ENCODE peak calls at places on chromosomes 11 and 22, in eight cellular contexts. One of them, this sample, is unnamed.

GRCh38 chr11:131351848-131352247 is 18.6 kb upstream of the NTM start:
- DNase-seq in NCI-H82: no peak
- DNase-seq in progenitor cell of endocrine pancreas: no peak
- DNase-seq in EL: no peak
- DNase-seq in AG20443: no peak
- DNase-seq in left ventricle myocardium inferior: no peak
- DNase-seq in NCI-H1436: no peak
- DNase-seq in A549: no peak
- DNase-seq in this sample: no peak

GRCh38 chr11:78212586-78213371 is 24.1 kb downstream of the USP35 start:
- DNase-seq in left ventricle myocardium inferior: peak; percentile 9
- DNase-seq in NCI-H82: no peak
- DNase-seq in NCI-H1436: no peak
- DNase-seq in A549: no peak
- DNase-seq in progenitor cell of endocrine pancreas: no peak
- DNase-seq in AG20443: peak; percentile 51
- DNase-seq in EL: no peak
- DNase-seq in this sample: no peak

GRCh38 chr22:40215266-40215665 is 37.5 kb downstream of the TNRC6B start:
- DNase-seq in A549: no peak
- DNase-seq in NCI-H1436: no peak
- DNase-seq in AG20443: no peak
- DNase-seq in left ventricle myocardium inferior: peak; percentile 28
- DNase-seq in EL: peak; percentile 42
- DNase-seq in NCI-H82: no peak
- DNase-seq in progenitor cell of endocrine pancreas: no peak
- DNase-seq in this sample: no peak

GRCh38 chr11:69238562-69239319 is 55.2 kb upstream of the MYEOV start:
- DNase-seq in AG20443: no peak
- DNase-seq in A549: no peak
- DNase-seq in NCI-H1436: no peak
- DNase-seq in EL: no peak
- DNase-seq in NCI-H82: no peak
- DNase-seq in left ventricle myocardium inferior: no peak
- DNase-seq in progenitor cell of endocrine pancreas: no peak
- DNase-seq in this sample: no peak

GRCh38 chr11:66333896-66334604 is 2.2 kb downstream of the RIN1 start:
- DNase-seq in progenitor cell of endocrine pancreas: no peak
- DNase-seq in A549: no peak
- DNase-seq in EL: no peak
- DNase-seq in AG20443: no peak
- DNase-seq in left ventricle myocardium inferior: no peak
- DNase-seq in NCI-H1436: no peak
- DNase-seq in NCI-H82: no peak
- DNase-seq in this sample: no peak

GRCh38 chr11:4641501-4641900 is 2.3 kb upstream of the OR51E1 start:
- DNase-seq in left ventricle myocardium inferior: no peak
- DNase-seq in NCI-H82: no peak
- DNase-seq in NCI-H1436: no peak
- DNase-seq in EL: peak; percentile 12
- DNase-seq in AG20443: no peak
- DNase-seq in A549: no peak
- DNase-seq in progenitor cell of endocrine pancreas: no peak
- DNase-seq in this sample: no peak

GRCh38 chr11:102316505-102316904 is 779 bp upstream of the BIRC3 start:
- DNase-seq in EL: no peak
- DNase-seq in NCI-H82: no peak
- DNase-seq in left ventricle myocardium inferior: no peak
- DNase-seq in A549: no peak
- DNase-seq in progenitor cell of endocrine pancreas: no peak
- DNase-seq in NCI-H1436: no peak
- DNase-seq in AG20443: no peak
- DNase-seq in this sample: no peak

GRCh38 chr11:10511046-10511711 is 29.8 kb downstream of the RNF141 start:
- DNase-seq in A549: no peak
- DNase-seq in NCI-H1436: no peak
- DNase-seq in NCI-H82: no peak
- DNase-seq in progenitor cell of endocrine pancreas: no peak
- DNase-seq in left ventricle myocardium inferior: no peak
- DNase-seq in EL: no peak
- DNase-seq in AG20443: no peak
- DNase-seq in this sample: no peak

GRCh38 chr22:18947905-18948304 is 11.8 kb upstream of the PRODH start:
- DNase-seq in EL: no peak
- DNase-seq in AG20443: no peak
- DNase-seq in progenitor cell of endocrine pancreas: no peak
- DNase-seq in A549: no peak
- DNase-seq in NCI-H82: no peak
- DNase-seq in NCI-H1436: no peak
- DNase-seq in left ventricle myocardium inferior: no peak
- DNase-seq in this sample: no peak

GRCh38 chr11:64723117-64723906 is at the start of gene NRXN2:
- DNase-seq in AG20443: peak; percentile 98
- DNase-seq in left ventricle myocardium inferior: peak; percentile 86
- DNase-seq in progenitor cell of endocrine pancreas: peak; percentile 68
- DNase-seq in NCI-H1436: peak; percentile 86
- DNase-seq in NCI-H82: peak; percentile 88
- DNase-seq in A549: peak; percentile 98
- DNase-seq in EL: peak; percentile 82
- DNase-seq in this sample: peak; percentile 72

GRCh38 chr11:45512749-45513148 is 152.7 kb downstream of the CHST1 start:
- DNase-seq in left ventricle myocardium inferior: no peak
- DNase-seq in A549: no peak
- DNase-seq in progenitor cell of endocrine pancreas: no peak
- DNase-seq in EL: no peak
- DNase-seq in AG20443: no peak
- DNase-seq in NCI-H82: no peak
- DNase-seq in NCI-H1436: no peak
- DNase-seq in this sample: no peak

GRCh38 chr11:65558002-65558784 is at the start of gene LTBP3:
- DNase-seq in AG20443: peak; percentile 92
- DNase-seq in left ventricle myocardium inferior: peak; percentile 87
- DNase-seq in NCI-H82: peak; percentile 67
- DNase-seq in NCI-H1436: peak; percentile 13
- DNase-seq in progenitor cell of endocrine pancreas: peak; percentile 47
- DNase-seq in EL: peak; percentile 80
- DNase-seq in A549: peak; percentile 59
- DNase-seq in this sample: no peak

GRCh38 chr11:102234779-102235439 is 82.4 kb upstream of the BIRC3 start:
- DNase-seq in left ventricle myocardium inferior: no peak
- DNase-seq in NCI-H82: no peak
- DNase-seq in A549: no peak
- DNase-seq in AG20443: peak; percentile 40
- DNase-seq in NCI-H1436: no peak
- DNase-seq in progenitor cell of endocrine pancreas: no peak
- DNase-seq in EL: peak; percentile 29
- DNase-seq in this sample: no peak

GRCh38 chr11:35662061-35662648 is 420 bp upstream of the TRIM44 start:
- DNase-seq in AG20443: peak; percentile 10
- DNase-seq in EL: no peak
- DNase-seq in NCI-H82: peak; percentile 4
- DNase-seq in left ventricle myocardium inferior: no peak
- DNase-seq in progenitor cell of endocrine pancreas: no peak
- DNase-seq in NCI-H1436: no peak
- DNase-seq in A549: peak; percentile 8
- DNase-seq in this sample: no peak

GRCh38 chr22:32815943-32816342 is 14.4 kb downstream of the TIMP3 start:
- DNase-seq in EL: no peak
- DNase-seq in A549: no peak
- DNase-seq in left ventricle myocardium inferior: peak; percentile 72
- DNase-seq in progenitor cell of endocrine pancreas: no peak
- DNase-seq in AG20443: no peak
- DNase-seq in NCI-H1436: no peak
- DNase-seq in NCI-H82: no peak
- DNase-seq in this sample: no peak

GRCh38 chr11:1460396-1460795 is 26.2 kb downstream of the MOB2 start:
- DNase-seq in NCI-H1436: no peak
- DNase-seq in EL: no peak
- DNase-seq in NCI-H82: no peak
- DNase-seq in A549: no peak
- DNase-seq in AG20443: no peak
- DNase-seq in left ventricle myocardium inferior: no peak
- DNase-seq in progenitor cell of endocrine pancreas: no peak
- DNase-seq in this sample: no peak

GRCh38 chr22:36546932-36547331 is 18.0 kb upstream of the EIF3D start:
- DNase-seq in NCI-H1436: no peak
- DNase-seq in left ventricle myocardium inferior: no peak
- DNase-seq in AG20443: peak; percentile 60
- DNase-seq in NCI-H82: no peak
- DNase-seq in A549: peak; percentile 71
- DNase-seq in progenitor cell of endocrine pancreas: no peak
- DNase-seq in EL: peak; percentile 85
- DNase-seq in this sample: no peak

GRCh38 chr11:9803685-9804413 is 140.0 kb downstream of the SWAP70 start:
- DNase-seq in AG20443: no peak
- DNase-seq in A549: no peak
- DNase-seq in NCI-H82: peak; percentile 1
- DNase-seq in left ventricle myocardium inferior: no peak
- DNase-seq in progenitor cell of endocrine pancreas: no peak
- DNase-seq in EL: no peak
- DNase-seq in NCI-H1436: no peak
- DNase-seq in this sample: no peak

GRCh38 chr22:40383905-40384304 is 13.5 kb downstream of the SGSM3 start:
- DNase-seq in AG20443: no peak
- DNase-seq in A549: no peak
- DNase-seq in progenitor cell of endocrine pancreas: no peak
- DNase-seq in EL: peak; percentile 70
- DNase-seq in NCI-H82: no peak
- DNase-seq in left ventricle myocardium inferior: no peak
- DNase-seq in NCI-H1436: no peak
- DNase-seq in this sample: no peak

GRCh38 chr11:26974068-26974790 is 19.7 kb upstream of the FIBIN start:
- DNase-seq in NCI-H82: no peak
- DNase-seq in NCI-H1436: no peak
- DNase-seq in A549: no peak
- DNase-seq in left ventricle myocardium inferior: no peak
- DNase-seq in AG20443: peak; percentile 39
- DNase-seq in EL: peak; percentile 70
- DNase-seq in progenitor cell of endocrine pancreas: no peak
- DNase-seq in this sample: no peak

GRCh38 chr22:42313804-42314581 is 43.5 kb upstream of the TCF20 start:
- DNase-seq in AG20443: no peak
- DNase-seq in NCI-H1436: no peak
- DNase-seq in left ventricle myocardium inferior: peak; percentile 45
- DNase-seq in A549: peak; percentile 13
- DNase-seq in NCI-H82: peak; percentile 44
- DNase-seq in progenitor cell of endocrine pancreas: peak; percentile 39
- DNase-seq in EL: peak; percentile 30
- DNase-seq in this sample: no peak